ENCODE peak calls at places on chromosomes 1 and 21, in six cellular contexts. P is mammary epithelial cell, N is prostate gland, D is Caco-2, O is psoas muscle, S is K562. W is an unnamed sample.
A peak's percentile ranks its signal among the peaks of the same experiment; 100 is the strongest.

GRCh38 chr1:76254165-76255043 is 179.9 kb downstream of the ST6GALNAC3 start:
- DNase-seq in S (no peak), O (no peak), P (no peak), D (no peak), N (no peak), W (no peak)

GRCh38 chr1:246373828-246374569 is 133.1 kb downstream of the SMYD3 start:
- DNase-seq in D (no peak), O (no peak), N (no peak), P (no peak), S (no peak), W (no peak)

GRCh38 chr1:154609398-154610380 is 1.7 kb upstream of the ADAR start:
- DNase-seq in O (no peak), N (no peak), S (no peak), P (peak; percentile 37), D (no peak), W (no peak)

GRCh38 chr1:173205146-173206051 is 1.7 kb downstream of the TNFSF4 start:
- DNase-seq in S (no peak), O (no peak), P (peak; percentile 55), D (no peak), N (no peak), W (no peak)

GRCh38 chr1:202310746-202311145 is 31.0 kb downstream of the UBE2T start:
- DNase-seq in N (no peak), O (no peak), D (no peak), S (no peak), P (no peak), W (no peak)

GRCh38 chr1:206050655-206051235 is 2.2 kb upstream of the RHEX start:
- DNase-seq in D (no peak), O (no peak), P (peak; percentile 67), N (no peak), S (no peak), W (no peak)

GRCh38 chr1:6969106-6969505 is 183.9 kb downstream of the CAMTA1 start:
- DNase-seq in D (no peak), S (no peak), O (no peak), N (no peak), P (peak; percentile 32), W (no peak)

GRCh38 chr21:25369524-25370300 is 237.6 kb downstream of the MRPL39 start:
- DNase-seq in P (no peak), D (no peak), N (no peak), O (no peak), S (no peak), W (no peak)

GRCh38 chr1:2474933-2475371 is 1.1 kb upstream of the PLCH2 start:
- DNase-seq in S (peak; percentile 37), N (no peak), O (peak; percentile 62), D (no peak), P (no peak), W (no peak)

GRCh38 chr1:225424562-225425210 is 3.2 kb downstream of the LBR start:
- DNase-seq in P (peak; percentile 15), O (no peak), D (no peak), S (no peak), N (no peak), W (no peak)

GRCh38 chr1:109433322-109433721 is 7.1 kb upstream of the PSMA5 start:
- DNase-seq in S (no peak), N (no peak), O (no peak), P (no peak), D (no peak), W (no peak)

GRCh38 chr1:151711044-151711800 is 5.4 kb downstream of the CELF3 start:
- DNase-seq in O (no peak), S (no peak), D (no peak), N (no peak), P (no peak), W (no peak)

GRCh38 chr1:176786274-176786673 is 323.3 kb downstream of the PAPPA2 start:
- DNase-seq in O (no peak), D (no peak), S (no peak), N (no peak), P (no peak), W (no peak)

GRCh38 chr1:40384413-40384762 is 10.9 kb downstream of the SMAP2 start:
- DNase-seq in P (no peak), D (no peak), O (no peak), S (peak; percentile 69), N (no peak), W (peak; percentile 72)

GRCh38 chr1:94982403-94982802 is 55.5 kb upstream of the CNN3 start:
- DNase-seq in P (no peak), N (no peak), S (no peak), D (no peak), O (no peak), W (no peak)

GRCh38 chr1:182803846-182804245 is 14.3 kb downstream of the NPL start:
- DNase-seq in S (no peak), P (peak; percentile 75), D (no peak), O (no peak), N (no peak), W (no peak)

GRCh38 chr1:6795661-6796060 is 10.4 kb downstream of the CAMTA1 start:
- DNase-seq in S (no peak), P (no peak), D (no peak), N (no peak), O (no peak), W (no peak)

GRCh38 chr21:28256420-28256831 is 736.3 kb downstream of the LTN1 start:
- DNase-seq in N (no peak), S (no peak), P (no peak), O (no peak), D (peak; percentile 86), W (no peak)

GRCh38 chr1:38803647-38804046 is 55.9 kb downstream of the RRAGC start:
- DNase-seq in S (no peak), P (no peak), D (no peak), N (no peak), O (no peak), W (no peak)
- H3K4me3 ChIP-seq in S (peak overlapping the region; percentile 7), P (peak overlapping the region; percentile 28), D (no peak overlapping the region), N (no peak overlapping the region), O (peak overlapping the region; percentile 43), W (peak overlapping the region; percentile 21)

DNA sequence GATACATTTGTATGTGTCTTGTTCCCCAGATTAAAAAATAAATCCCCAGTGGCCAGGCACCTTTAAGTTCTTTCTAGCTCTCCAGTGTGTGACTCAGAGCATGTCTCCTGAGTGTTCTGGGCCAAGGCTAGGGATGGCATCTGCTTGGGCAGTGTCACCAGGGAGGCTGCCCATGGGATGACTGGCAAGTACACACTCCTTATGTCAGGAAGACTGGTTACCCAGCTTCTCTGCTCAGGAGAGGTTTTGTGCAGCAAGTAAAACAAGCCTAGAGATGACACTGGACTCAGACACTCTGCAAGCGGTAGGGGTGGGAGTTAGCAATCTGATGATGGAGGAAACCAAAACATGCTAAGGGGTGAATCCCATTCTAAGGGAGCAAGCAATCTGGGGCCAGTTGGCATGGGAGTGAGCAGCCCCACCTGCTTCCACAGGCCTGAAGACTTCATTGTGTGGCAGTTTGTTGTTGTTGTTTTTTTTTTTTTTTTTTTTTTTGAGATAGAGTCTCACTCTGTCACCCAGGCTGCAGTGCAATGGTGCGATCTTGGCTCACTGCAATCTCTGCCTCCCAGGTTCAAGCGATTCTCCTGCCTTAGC is 137.1 kb downstream of the EDEM3 start:
- DNase-seq in P (no peak), N (no peak), O (no peak), D (no peak), S (no peak), W (no peak)
- TF ChIP-seq CTCF in P (no peak), N (no peak), O (no peak), D (no peak), S (no peak), W (no peak)

GRCh38 chr1:32496127-32496526 is 31.3 kb downstream of the ZBTB8B start:
- DNase-seq in D (no peak), S (peak; percentile 29), N (peak; percentile 19), P (peak; percentile 35), O (no peak), W (peak; percentile 46)
- H3K4me3 ChIP-seq in D (no peak overlapping the region), S (no peak overlapping the region), N (no peak overlapping the region), P (no peak overlapping the region), O (no peak overlapping the region), W (peak overlapping the region; percentile 11)

GRCh38 chr21:33374874-33375644 is 28.2 kb upstream of the IFNGR2 start:
- DNase-seq in N (no peak), O (no peak), D (no peak), S (no peak), P (no peak), W (no peak)
- TF ChIP-seq CTCF in N (no peak), O (no peak), D (no peak), S (no peak), P (no peak), W (no peak)

DNA sequence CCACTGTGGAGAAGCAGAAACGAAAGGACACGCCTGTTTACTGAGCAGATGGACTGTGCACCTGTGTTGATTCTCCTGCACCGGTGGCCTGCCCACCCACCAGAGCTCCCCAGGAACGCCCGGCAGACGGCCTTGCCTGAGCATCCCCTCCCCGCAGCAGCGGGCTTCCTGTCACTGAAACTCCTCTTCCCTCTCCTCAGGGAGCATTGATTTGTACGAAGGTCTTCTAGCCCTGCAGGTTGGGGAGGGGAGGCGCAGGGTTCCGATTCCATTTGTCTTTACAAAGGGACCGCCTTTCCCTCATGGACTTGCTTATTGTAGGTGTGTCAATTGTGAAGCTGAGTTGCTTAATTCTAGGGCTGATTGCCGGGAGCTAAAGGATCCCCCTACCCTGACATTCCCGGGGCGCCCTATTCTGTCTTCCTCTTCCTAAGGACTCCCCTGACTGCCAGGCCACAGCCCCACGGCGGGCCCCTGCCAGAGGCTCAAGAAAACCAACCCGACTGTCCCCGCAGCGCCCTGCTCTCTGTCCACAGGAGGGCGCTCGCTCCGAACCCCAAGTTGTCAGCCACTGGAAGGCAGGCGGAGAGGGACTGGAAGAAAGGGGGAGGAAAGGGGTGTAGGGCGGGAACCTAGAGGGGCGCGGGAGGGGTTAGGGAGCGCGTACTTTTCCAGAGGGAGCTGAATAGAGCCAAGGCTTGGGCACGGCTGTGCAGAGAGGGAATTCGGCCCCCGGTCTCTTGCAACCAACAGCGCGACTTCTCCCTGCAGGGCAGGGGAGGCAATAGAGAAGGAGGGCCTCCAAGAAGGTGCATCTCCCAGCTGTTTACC is 2.8 kb downstream of the S100A6 start:
- DNase-seq in O (peak; percentile 88), N (peak; percentile 84), D (peak; percentile 77), P (peak; percentile 76), S (peak; percentile 92), W (no peak)
- H3K4me3 ChIP-seq in O (peak overlapping the region; percentile 77), N (peak overlapping the region; percentile 21), D (peak overlapping the region; percentile 21), P (peak overlapping the region; percentile 18), S (no peak overlapping the region), W (no peak overlapping the region)

DNA sequence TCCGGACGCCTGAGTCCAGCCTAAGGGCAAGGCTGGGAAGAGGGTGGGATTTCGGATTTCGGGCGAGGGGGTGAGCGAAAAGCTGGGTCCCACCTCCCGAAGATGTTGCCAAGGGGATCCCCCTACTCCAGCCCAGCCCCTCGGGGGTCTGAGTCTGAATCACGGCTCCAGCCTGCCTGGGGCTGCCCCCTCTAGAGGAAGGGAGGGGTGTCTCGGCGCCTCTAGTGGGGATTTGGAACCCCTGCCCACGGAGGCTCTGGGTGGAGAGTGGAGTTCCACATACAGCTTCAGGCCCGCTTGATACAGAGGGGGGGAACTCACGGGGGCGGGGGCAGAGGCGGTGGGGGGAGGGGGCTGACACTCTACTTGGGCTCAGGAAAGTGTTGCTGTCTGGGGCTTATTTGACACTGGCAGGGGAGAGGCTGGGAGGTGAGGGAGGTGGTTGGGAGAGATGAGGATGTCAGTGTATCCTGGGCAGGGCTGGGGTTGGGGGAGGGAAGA is 686 bp downstream of the KIRREL1 start:
- DNase-seq in D (no peak), N (no peak), P (no peak), O (peak; percentile 22), S (no peak), W (no peak)
- TF ChIP-seq CTCF in D (no peak), N (no peak), P (no peak), O (no peak), S (no peak), W (no peak)

DNA sequence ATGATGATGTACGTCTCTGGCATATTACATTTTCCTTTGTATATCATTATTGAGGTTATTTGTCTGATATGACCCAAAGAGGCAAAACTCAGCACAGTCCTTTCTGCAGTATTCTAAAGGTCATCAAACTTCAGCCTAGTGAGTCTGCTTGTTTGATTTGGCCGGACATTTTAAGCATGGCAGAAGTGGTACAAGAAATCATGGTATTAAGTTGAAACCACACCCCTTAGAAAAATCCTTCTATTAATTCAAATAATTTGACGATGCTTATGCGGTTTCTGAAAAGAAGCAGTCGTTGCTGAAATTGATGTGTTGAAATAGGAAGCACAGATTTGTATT is 5.1 kb downstream of the ETS2 start:
- DNase-seq in O (no peak), P (no peak), D (no peak), S (no peak), N (no peak), W (no peak)
- H3K4me3 ChIP-seq in O (peak overlapping the region; percentile 76), P (no peak overlapping the region), D (no peak overlapping the region), S (no peak overlapping the region), N (peak overlapping the region; percentile 4), W (no peak overlapping the region)

W was measured in LNCaP clone FGC.